ENCODE peak calls at places on chromosomes 4 and X, in nine cellular contexts. W is fibroblast of the aortic adventitia, I is colonic mucosa, Y is pancreas, M is dorsolateral prefrontal cortex, T is lung, X is upper lobe of right lung, D is BJ, K is GM12864. P is an unnamed sample.

GRCh38 chr4:144283496-144283895 is 143.0 kb upstream of the GYPA start:
- DNase-seq in W (no peak), I (no peak), Y (no peak), M (no peak), T (no peak), X (no peak), D (no peak), K (no peak), P (no peak)

GRCh38 chrX:110414679-110415439 is 56.2 kb downstream of the RTL9 start:
- DNase-seq in W (peak), I (no peak), Y (no peak), M (no peak), T (no peak), X (no peak), D (peak), K (no peak), P (peak)

GRCh38 chrX:49037883-49038475 is 5.2 kb downstream of the TFE3 start:
- DNase-seq in W (peak), I (no peak), Y (no peak), M (no peak), T (no peak), X (no peak), D (no peak), K (no peak), P (peak)

GRCh38 chrX:126799059-126799458 is 20.5 kb upstream of the PRR32 start:
- DNase-seq in W (no peak), I (no peak), Y (no peak), M (no peak), T (peak), X (no peak), D (no peak), K (no peak), P (no peak)

GRCh38 chr4:37726666-37727065 is 40.5 kb upstream of the RELL1 start:
- DNase-seq in W (peak), I (no peak), Y (no peak), M (no peak), T (no peak), X (no peak), D (no peak), K (no peak), P (peak)

GRCh38 chrX:19833034-19833677 is 54.2 kb downstream of the SH3KBP1 start:
- DNase-seq in W (no peak), I (no peak), Y (no peak), M (no peak), T (no peak), X (no peak), D (no peak), K (no peak), P (no peak)

GRCh38 chr4:41418444-41418843 is 119.5 kb upstream of the LIMCH1 start:
- DNase-seq in W (peak), I (no peak), Y (peak), M (peak), T (no peak), X (no peak), D (peak), K (no peak), P (peak)

GRCh38 chrX:13087322-13088154 is 43.1 kb upstream of the FAM9C start:
- DNase-seq in W (peak), I (no peak), Y (no peak), M (no peak), T (no peak), X (no peak), D (no peak), K (peak), P (peak)

GRCh38 chr4:147160908-147161513 is 215.3 kb upstream of the TTC29 start:
- DNase-seq in W (peak), I (peak), Y (no peak), M (no peak), T (no peak), X (no peak), D (peak), K (peak), P (peak)

GRCh38 chr4:22515888-22516541 is at the start of gene ADGRA3:
- DNase-seq in W (peak), I (peak), Y (peak), M (peak), T (peak), X (peak), D (no peak), K (no peak), P (peak)

GRCh38 chr4:81032805-81033684 is 2.5 kb downstream of the BMP3 start:
- DNase-seq in W (no peak), I (peak), Y (no peak), M (no peak), T (no peak), X (no peak), D (no peak), K (no peak), P (no peak)

GRCh38 chr4:102263024-102263787 is 82.1 kb downstream of the SLC39A8 start:
- DNase-seq in W (peak), I (no peak), Y (no peak), M (no peak), T (no peak), X (no peak), D (no peak), K (peak), P (peak)

GRCh38 chrX:146831994-146832393 is 17.4 kb upstream of the CXorf51A start:
- DNase-seq in W (no peak), I (no peak), Y (no peak), M (no peak), T (no peak), X (no peak), D (no peak), K (no peak), P (no peak)

GRCh38 chr4:142402156-142402555 is 443.9 kb downstream of the INPP4B start:
- DNase-seq in W (peak), I (no peak), Y (no peak), M (no peak), T (no peak), X (no peak), D (no peak), K (no peak), P (peak)

GRCh38 chr4:23906839-23907238 is 17.0 kb upstream of the PPARGC1A start:
- DNase-seq in W (no peak), I (no peak), Y (no peak), M (no peak), T (no peak), X (no peak), D (no peak), K (no peak), P (no peak)

GRCh38 chr4:73684097-73684496 is 56.3 kb upstream of the CXCL8 start:
- DNase-seq in W (peak), I (no peak), Y (no peak), M (no peak), T (no peak), X (no peak), D (no peak), K (no peak), P (peak)

GRCh38 chr4:20255823-20256222 is 4.1 kb downstream of the SLIT2 start:
- DNase-seq in W (peak), I (no peak), Y (no peak), M (no peak), T (no peak), X (no peak), D (no peak), K (no peak), P (no peak)

GRCh38 chr4:180041576-180041975 is 2201.6 kb upstream of the TENM3 start:
- DNase-seq in W (no peak), I (no peak), Y (no peak), M (no peak), T (no peak), X (no peak), D (no peak), K (no peak), P (no peak)
- H3K4me3 ChIP-seq in W (no peak), I (no peak), Y (no peak), M (no peak), T (no peak), X (no peak), D (no peak), K (no peak), P (no peak)

GRCh38 chrX:54891573-54891972 is 29.1 kb upstream of the TRO start:
- DNase-seq in W (peak), I (peak), Y (peak), M (no peak), T (no peak), X (no peak), D (no peak), K (peak), P (peak)
- TF ChIP-seq CTCF in W (peak), I (no peak), Y (no peak), M (peak), T (no peak), X (peak), D (peak), K (peak), P (peak)

GRCh38 chrX:70132877-70133302 is 357 bp upstream of the IGBP1 start:
- DNase-seq in W (no peak), I (no peak), Y (no peak), M (no peak), T (no peak), X (no peak), D (no peak), K (peak), P (no peak)
- H3K4me3 ChIP-seq in W (peak), I (peak), Y (peak), M (peak), T (peak), X (peak), D (peak), K (peak), P (peak)

DNA sequence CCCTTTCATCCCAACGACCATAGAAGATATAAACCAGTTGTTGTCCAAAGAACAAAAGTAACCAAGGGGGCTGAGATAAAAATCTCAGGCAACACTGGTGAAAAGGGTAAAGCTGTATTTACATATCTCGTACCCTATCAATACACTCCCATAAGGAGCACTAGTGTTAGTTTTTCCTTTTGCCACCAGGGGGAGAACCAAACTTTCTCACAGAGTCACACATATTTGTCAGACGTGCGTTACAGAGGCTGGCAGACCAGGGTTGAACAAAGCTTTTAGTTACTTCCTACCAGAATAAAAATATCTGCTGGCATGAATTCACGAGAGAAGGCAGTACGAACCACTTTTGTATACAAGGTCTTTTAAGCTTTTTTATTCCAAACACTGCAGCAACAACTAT is 88.3 kb downstream of the AMELX start:
- DNase-seq in W (peak), I (peak), Y (peak), M (no peak), T (no peak), X (no peak), D (no peak), K (peak), P (peak)
- TF ChIP-seq CTCF in W (peak), I (peak), Y (peak), M (peak), T (peak), X (peak), D (peak), K (peak), P (peak)

DNA sequence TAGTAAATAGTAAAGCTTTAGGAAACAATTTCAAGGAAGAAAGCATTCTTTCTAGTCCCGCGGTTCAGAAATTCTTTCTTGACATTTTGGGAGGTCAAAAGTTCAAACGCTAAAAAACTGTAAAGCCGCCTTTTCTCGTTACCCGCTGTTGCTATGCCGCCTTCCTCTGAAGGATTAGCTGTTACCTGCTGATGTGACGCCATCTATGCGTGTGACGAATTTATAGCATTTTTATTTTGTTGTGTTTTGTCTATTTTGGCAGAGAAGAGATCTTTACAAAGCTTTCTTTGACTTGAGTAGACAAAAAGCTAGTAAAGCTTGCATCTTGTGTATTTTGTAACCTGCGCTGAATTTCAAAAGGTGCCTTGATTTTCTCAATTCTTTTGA is 106.2 kb upstream of the STOX2 start:
- DNase-seq in W (no peak), I (no peak), Y (no peak), M (no peak), T (no peak), X (no peak), D (no peak), K (no peak), P (no peak)
- H3K4me3 ChIP-seq in W (no peak), I (no peak), Y (no peak), M (no peak), T (no peak), X (peak), D (no peak), K (no peak), P (no peak)

GRCh38 chrX:131331152-131331551 is 42.0 kb upstream of the IGSF1 start:
- DNase-seq in W (no peak), I (no peak), Y (no peak), M (no peak), T (no peak), X (no peak), D (no peak), K (no peak), P (no peak)
- TF ChIP-seq CTCF in W (no peak), I (no peak), Y (no peak), M (no peak), T (no peak), X (no peak), D (no peak), K (no peak), P (no peak)

GRCh38 chr4:10114147-10114546 is 2.5 kb downstream of the WDR1 start:
- DNase-seq in W (no peak), I (no peak), Y (no peak), M (no peak), T (no peak), X (no peak), D (no peak), K (no peak), P (no peak)
- H3K4me3 ChIP-seq in W (peak), I (no peak), Y (no peak), M (no peak), T (no peak), X (peak), D (no peak), K (no peak), P (peak)

GRCh38 chrX:106415276-106415895 is 196.4 kb upstream of the RADX start:
- DNase-seq in W (peak), I (peak), Y (peak), M (no peak), T (no peak), X (no peak), D (no peak), K (no peak), P (peak)
- TF ChIP-seq CTCF in W (peak), I (peak), Y (peak), M (peak), T (peak), X (peak), D (peak), K (peak), P (peak)

DNA sequence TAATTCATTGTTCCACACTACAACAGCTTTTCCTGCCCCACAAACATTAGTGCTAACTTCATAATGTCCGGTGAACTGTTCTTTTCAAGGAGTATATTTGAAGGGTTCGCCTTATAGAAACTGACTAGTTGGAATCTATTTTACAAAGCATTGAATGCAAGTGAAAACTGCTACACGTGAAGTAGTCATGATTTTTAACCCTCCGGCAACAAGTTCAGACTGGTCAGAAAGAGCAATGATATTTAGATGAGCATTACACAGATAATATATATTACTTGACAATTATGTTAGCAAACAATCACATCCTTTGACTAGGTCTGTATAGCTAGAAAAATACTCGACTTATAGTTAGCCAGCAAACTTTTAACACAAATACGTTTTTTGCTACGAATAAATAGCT is 1.7 kb upstream of the SLAIN2 start:
- DNase-seq in W (no peak), I (no peak), Y (no peak), M (no peak), T (no peak), X (no peak), D (no peak), K (no peak), P (no peak)
- H3K4me3 ChIP-seq in W (no peak), I (no peak), Y (no peak), M (no peak), T (no peak), X (peak), D (no peak), K (no peak), P (no peak)